ENCODE peak calls at places on chromosomes 6 and 20, in nine cellular contexts. K is progenitor cell of endocrine pancreas, O is uterus, T is RWPE1, P is fibroblast of lung, C is prostate gland, W is B cell, A is neural crest cell, L is lung. E is an unnamed sample.

GRCh38 chr20:25077610-25078169 is 4.3 kb downstream of the VSX1 start:
- DNase-seq in K (no peak), O (no peak), T (no peak), P (no peak), C (no peak), W (no peak), A (no peak), L (no peak), E (no peak)

GRCh38 chr20:1294497-1294896 is 28.4 kb downstream of the SNPH start:
- DNase-seq in K (no peak), O (no peak), T (no peak), P (no peak), C (no peak), W (peak; percentile 27), A (no peak), L (no peak), E (no peak)

GRCh38 chr6:170048615-170049256 is 242.1 kb downstream of the DLL1 start:
- DNase-seq in K (no peak), O (no peak), T (no peak), P (peak; percentile 79), C (no peak), W (no peak), A (no peak), L (no peak), E (no peak)

GRCh38 chr6:40804905-40805304 is 217.7 kb upstream of the LRFN2 start:
- DNase-seq in K (no peak), O (no peak), T (no peak), P (no peak), C (no peak), W (no peak), A (no peak), L (no peak), E (no peak)

GRCh38 chr20:25233016-25233772 is 14.7 kb upstream of the PYGB start:
- DNase-seq in K (no peak), O (no peak), T (peak; percentile 79), P (peak; percentile 88), C (peak; percentile 96), W (no peak), A (no peak), L (peak; percentile 84), E (no peak)

GRCh38 chr6:158103228-158103627 is 64.8 kb downstream of the SERAC1 start:
- DNase-seq in K (no peak), O (no peak), T (no peak), P (no peak), C (no peak), W (no peak), A (no peak), L (no peak), E (no peak)

GRCh38 chr6:145148392-145149175 is 586.7 kb downstream of the EPM2A start:
- DNase-seq in K (no peak), O (no peak), T (peak; percentile 79), P (peak; percentile 77), C (no peak), W (no peak), A (no peak), L (peak; percentile 63), E (no peak)

GRCh38 chr20:1827974-1828785 is 67.0 kb upstream of the SIRPA start:
- DNase-seq in K (no peak), O (no peak), T (peak; percentile 90), P (no peak), C (peak; percentile 62), W (no peak), A (peak; percentile 59), L (no peak), E (no peak)

GRCh38 chr6:84522135-84522535 is 242.3 kb downstream of the TBX18 start:
- DNase-seq in K (no peak), O (no peak), T (peak; percentile 66), P (peak; percentile 90), C (no peak), W (no peak), A (no peak), L (no peak), E (no peak)

GRCh38 chr6:110357298-110357695 is 852 bp downstream of the METTL24 start:
- DNase-seq in K (no peak), O (peak; percentile 45), T (no peak), P (peak; percentile 2), C (no peak), W (no peak), A (no peak), L (no peak), E (no peak)

GRCh38 chr20:18778993-18779392 is 34.6 kb upstream of the SCP2D1 start:
- DNase-seq in K (no peak), O (no peak), T (no peak), P (no peak), C (no peak), W (no peak), A (no peak), L (no peak), E (no peak)
- TF ChIP-seq CTCF in K (no peak), O (no peak), T (no peak), P (no peak), C (no peak), W (no peak), A (no peak), L (no peak), E (no peak)

GRCh38 chr20:50506270-50506579 is 4.0 kb upstream of the PTPN1 start:
- DNase-seq in K (no peak), O (no peak), T (no peak), P (no peak), C (no peak), W (no peak), A (no peak), L (no peak), E (no peak)
- TF ChIP-seq CTCF in K (peak; percentile 20), O (no peak), T (no peak), P (no peak), C (no peak), W (no peak), A (no peak), L (no peak), E (no peak)

DNA sequence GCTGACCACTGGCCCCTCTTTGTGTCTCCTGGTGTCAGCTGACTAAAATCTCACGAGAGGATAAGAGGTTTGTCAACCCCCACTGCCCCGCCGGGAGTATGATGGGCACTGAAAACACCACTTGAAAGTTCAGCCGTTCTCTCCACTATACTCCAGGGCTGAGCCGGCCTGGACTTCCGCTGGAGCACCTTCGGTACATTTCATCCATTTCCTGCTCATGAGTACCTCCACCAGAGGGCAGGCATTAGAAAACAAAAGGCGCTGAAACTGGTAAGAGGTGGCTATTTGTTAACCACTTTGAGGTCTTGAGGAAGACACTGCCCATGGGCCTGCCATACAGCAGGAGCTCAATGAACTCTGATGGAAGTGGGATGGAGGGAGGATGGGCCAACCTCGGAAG is 17.9 kb upstream of the ANKRD60 start:
- DNase-seq in K (no peak), O (no peak), T (no peak), P (peak; percentile 38), C (no peak), W (no peak), A (no peak), L (no peak), E (no peak)
- TF ChIP-seq CTCF in K (peak; percentile 41), O (no peak), T (no peak), P (peak; percentile 41), C (peak; percentile 6), W (no peak), A (peak; percentile 46), L (no peak), E (no peak)

GRCh38 chr6:87922947-87923330 is 124.7 kb upstream of the SPACA1 start:
- DNase-seq in K (no peak), O (no peak), T (no peak), P (no peak), C (no peak), W (peak; percentile 79), A (no peak), L (no peak), E (no peak)
- TF ChIP-seq CTCF in K (no peak), O (no peak), T (no peak), P (no peak), C (no peak), W (no peak), A (no peak), L (no peak), E (no peak)

DNA sequence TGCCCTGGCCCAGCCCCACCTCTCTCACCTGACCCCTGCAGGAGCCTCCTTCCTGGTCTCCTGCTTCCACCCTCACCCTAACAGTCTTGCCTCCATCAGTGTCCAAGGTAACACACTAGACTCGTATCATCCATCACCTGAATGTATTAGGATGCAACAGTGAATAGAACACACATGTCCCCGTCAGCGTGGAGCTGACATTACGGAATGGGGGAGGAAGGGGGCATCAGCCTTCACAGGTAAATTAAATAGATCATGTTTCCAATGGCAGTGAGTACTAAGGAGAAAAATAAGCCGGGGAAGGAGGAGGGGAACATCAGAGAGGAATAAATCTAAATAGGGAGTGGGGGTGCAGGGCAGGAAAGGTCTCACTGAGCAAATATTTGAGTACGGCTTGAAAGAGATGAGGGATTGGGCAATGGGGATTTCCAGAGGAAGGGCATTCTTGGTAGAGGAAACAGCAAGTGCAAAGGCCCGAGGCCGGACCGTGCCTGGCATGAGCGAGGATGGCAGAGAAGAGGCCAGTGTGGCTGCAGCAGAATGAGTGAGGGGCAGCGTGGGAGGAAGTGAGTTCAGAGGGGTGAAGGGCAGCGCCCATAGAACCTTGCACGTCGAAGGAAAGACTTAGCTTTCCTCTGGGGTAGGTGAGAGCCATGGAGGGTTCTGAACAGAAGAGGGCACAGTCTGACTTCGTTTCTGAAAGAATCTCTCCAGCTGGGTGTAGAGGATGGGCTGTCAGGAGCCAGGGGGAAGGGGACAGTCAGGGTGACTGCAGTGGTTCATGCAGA is 110.1 kb upstream of the PTPN1 start:
- DNase-seq in K (no peak), O (no peak), T (no peak), P (peak; percentile 26), C (no peak), W (no peak), A (no peak), L (peak; percentile 61), E (no peak)
- TF ChIP-seq CTCF in K (no peak), O (no peak), T (no peak), P (peak; percentile 18), C (no peak), W (no peak), A (no peak), L (no peak), E (no peak)

DNA sequence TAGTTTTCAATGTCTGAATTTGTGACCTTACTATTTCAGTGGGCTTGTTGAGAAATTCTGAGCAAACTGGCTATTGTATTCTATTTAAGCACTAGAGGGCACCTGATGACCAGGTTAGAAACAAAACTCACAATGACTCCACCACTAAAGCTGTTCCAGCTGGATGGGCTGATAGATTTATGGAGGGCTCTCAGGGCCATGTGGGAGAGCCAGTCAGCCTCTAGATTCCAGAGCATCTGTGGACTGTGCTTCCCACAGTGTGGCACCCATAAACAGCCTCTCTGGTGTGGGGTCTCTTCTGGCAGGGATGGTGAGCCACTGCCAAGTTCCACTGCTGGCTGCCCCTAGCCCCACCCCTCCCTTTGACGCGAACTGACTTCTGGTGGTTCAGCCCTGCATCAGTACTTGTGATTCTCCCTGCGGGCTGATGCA is 29.2 kb downstream of the C6orf58 start:
- DNase-seq in K (no peak), O (no peak), T (peak; percentile 48), P (peak; percentile 54), C (no peak), W (no peak), A (no peak), L (no peak), E (no peak)
- TF ChIP-seq CTCF in K (peak; percentile 59), O (no peak), T (peak; percentile 4), P (peak; percentile 33), C (no peak), W (no peak), A (peak; percentile 53), L (no peak), E (no peak)